ENCODE peak calls at places on chromosomes 12 and 14, in eight cellular contexts. H is stomach, G is transverse colon, D is prostate gland, K is HCT116, N is GM12878, P is H1, V is endothelial cell of umbilical vein. W is an unnamed sample.

GRCh38 chr12:47032644-47033043 is 46.8 kb upstream of the PCED1B start:
- DNase-seq in H (no peak), G (no peak), D (no peak), K (peak), N (no peak), P (no peak), V (peak), W (no peak)

GRCh38 chr14:80663541-80663940 is 278.0 kb downstream of the CEP128 start:
- DNase-seq in H (no peak), G (no peak), D (no peak), K (no peak), N (no peak), P (no peak), V (no peak), W (no peak)

GRCh38 chr12:80353254-80353653 is 90.8 kb upstream of the PTPRQ start:
- DNase-seq in H (no peak), G (no peak), D (no peak), K (no peak), N (no peak), P (no peak), V (peak), W (no peak)

GRCh38 chr12:56723889-56724659 is 1.0 kb downstream of the NACA start:
- DNase-seq in H (peak), G (peak), D (peak), K (no peak), N (no peak), P (no peak), V (peak), W (peak)

GRCh38 chr14:87994974-87995373 is 2.0 kb upstream of the GALC start:
- DNase-seq in H (no peak), G (no peak), D (no peak), K (no peak), N (peak), P (no peak), V (no peak), W (peak)

GRCh38 chr12:58833844-58834243 is 86.5 kb downstream of the LRIG3 start:
- DNase-seq in H (no peak), G (no peak), D (no peak), K (no peak), N (no peak), P (no peak), V (no peak), W (no peak)

GRCh38 chr14:73428354-73428824 is 30.0 kb downstream of the NUMB start:
- DNase-seq in H (peak), G (no peak), D (no peak), K (no peak), N (no peak), P (no peak), V (peak), W (no peak)

GRCh38 chr14:64760146-64760755 is 56.0 kb downstream of the PLEKHG3 start:
- DNase-seq in H (peak), G (peak), D (no peak), K (peak), N (no peak), P (peak), V (peak), W (peak)

GRCh38 chr14:104928391-104929133 is 3.9 kb downstream of the PLD4 start:
- DNase-seq in H (no peak), G (no peak), D (no peak), K (no peak), N (no peak), P (no peak), V (no peak), W (no peak)

GRCh38 chr14:74414380-74414779 is 11.6 kb downstream of the SYNDIG1L start:
- DNase-seq in H (no peak), G (no peak), D (no peak), K (no peak), N (no peak), P (no peak), V (no peak), W (no peak)

GRCh38 chr12:107736914-107737313 is 24.0 kb downstream of the PRDM4 start:
- DNase-seq in H (no peak), G (peak), D (no peak), K (no peak), N (peak), P (no peak), V (no peak), W (no peak)

GRCh38 chr12:27911397-27911796 is 61.1 kb downstream of the PTHLH start:
- DNase-seq in H (no peak), G (no peak), D (no peak), K (no peak), N (no peak), P (no peak), V (no peak), W (no peak)

GRCh38 chr12:78981-79380 is 12.4 kb downstream of the IQSEC3 start:
- DNase-seq in H (no peak), G (no peak), D (no peak), K (no peak), N (no peak), P (no peak), V (no peak), W (no peak)

GRCh38 chr12:131568336-131568735 is 142.6 kb upstream of the SFSWAP start:
- DNase-seq in H (no peak), G (no peak), D (no peak), K (no peak), N (no peak), P (no peak), V (no peak), W (no peak)

GRCh38 chr12:47945341-47945728 is 18.1 kb upstream of the TMEM106C start:
- DNase-seq in H (no peak), G (no peak), D (no peak), K (no peak), N (no peak), P (no peak), V (no peak), W (no peak)

GRCh38 chr14:31510222-31510621 is 22.4 kb upstream of the GPR33 start:
- DNase-seq in H (no peak), G (no peak), D (no peak), K (peak), N (no peak), P (no peak), V (peak), W (no peak)

GRCh38 chr12:116087962-116088361 is 189.5 kb downstream of the MED13L start:
- DNase-seq in H (no peak), G (no peak), D (no peak), K (no peak), N (no peak), P (no peak), V (no peak), W (no peak)

GRCh38 chr12:76708291-76708690 is 55.6 kb upstream of the ZDHHC17 start:
- DNase-seq in H (no peak), G (no peak), D (no peak), K (no peak), N (no peak), P (no peak), V (no peak), W (no peak)

GRCh38 chr12:91394903-91395302 is 212.3 kb upstream of the DCN start:
- DNase-seq in H (no peak), G (no peak), D (no peak), K (no peak), N (no peak), P (no peak), V (no peak), W (no peak)

GRCh38 chr12:55745361-55746146 is 2.6 kb downstream of the GDF11 start:
- DNase-seq in H (no peak), G (no peak), D (no peak), K (no peak), N (no peak), P (peak), V (no peak), W (no peak)

GRCh38 chr12:130680451-130680990 is 35.6 kb downstream of the RIMBP2 start:
- DNase-seq in H (no peak), G (no peak), D (no peak), K (no peak), N (no peak), P (no peak), V (no peak), W (no peak)

DNA sequence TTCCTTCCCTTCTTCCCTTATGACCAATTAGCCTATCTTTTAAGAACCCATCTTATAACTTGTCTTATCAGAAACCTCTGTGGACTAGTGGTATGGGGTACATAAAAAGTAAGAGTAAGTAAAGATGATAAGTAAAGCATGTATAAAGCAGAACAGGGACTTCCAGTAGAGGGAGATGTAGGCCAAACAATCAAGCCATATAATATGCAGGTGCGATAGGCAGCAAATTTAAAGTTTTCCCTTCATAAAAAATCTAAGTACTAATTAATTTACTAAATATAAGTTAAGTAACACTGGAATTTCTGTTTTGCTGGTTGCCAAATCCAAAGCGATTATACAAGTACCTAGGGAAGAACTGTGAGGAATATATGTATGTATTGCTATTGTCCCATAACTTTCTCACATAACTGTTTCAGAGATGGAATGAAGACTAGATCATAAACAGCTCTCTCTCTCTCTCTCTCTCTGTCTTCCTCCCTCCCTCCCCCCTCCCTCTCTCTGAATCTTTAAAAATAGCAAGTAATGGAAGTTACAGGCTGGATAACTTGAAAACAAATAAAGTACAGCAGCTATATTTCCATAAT is 25.7 kb downstream of the METTL25 start:
- DNase-seq in H (no peak), G (no peak), D (no peak), K (no peak), N (no peak), P (no peak), V (peak), W (no peak)
- TF ChIP-seq POLR2A in H (no peak), G (no peak), D (no peak), K (no peak), N (no peak), P (no peak), V (no peak), W (no peak)

DNA sequence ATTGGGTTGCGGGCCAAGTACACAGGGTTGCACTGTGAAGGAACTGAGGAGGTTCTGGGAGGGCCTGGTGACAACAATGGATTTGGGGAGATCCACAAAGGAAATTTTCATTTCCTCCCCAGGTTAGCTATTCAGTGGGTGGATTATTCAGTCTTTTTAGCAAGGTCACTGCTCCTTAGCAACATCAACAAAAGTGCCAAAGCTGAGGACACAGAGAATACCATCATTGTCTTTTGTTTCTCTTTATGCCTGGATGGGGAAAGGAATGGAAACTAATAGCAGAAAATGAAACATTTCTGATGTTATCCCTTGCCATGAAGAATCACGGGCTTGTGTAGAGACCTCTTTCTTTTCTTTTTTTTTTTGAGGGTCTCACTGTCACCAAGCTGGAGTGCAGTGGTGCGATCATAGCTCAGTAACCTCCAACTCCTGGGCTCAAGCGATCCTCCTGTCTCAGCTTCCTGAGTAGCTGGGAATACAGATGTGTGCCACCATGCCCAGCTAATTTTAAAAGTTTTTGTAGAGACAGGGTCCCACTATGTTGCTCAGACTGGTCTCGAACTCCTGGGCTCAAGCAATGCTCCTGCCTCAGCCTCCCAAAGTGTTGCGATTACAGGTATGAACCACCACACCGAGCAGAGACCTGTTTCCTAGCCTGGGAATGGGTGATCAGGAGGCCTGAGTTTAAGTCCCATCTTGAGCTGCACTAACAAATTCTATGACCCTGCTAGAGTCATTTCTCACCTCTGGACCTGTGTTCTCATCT is 6.5 kb downstream of the PPP1R3E start:
- DNase-seq in H (no peak), G (no peak), D (no peak), K (no peak), N (no peak), P (no peak), V (no peak), W (no peak)
- TF ChIP-seq POLR2AphosphoS5 in H (no peak), G (no peak), D (no peak), K (no peak), N (no peak), P (no peak), V (no peak), W (no peak)

GRCh38 chr12:114399664-114400211 is 6.2 kb downstream of the TBX5 start:
- DNase-seq in H (no peak), G (no peak), D (no peak), K (peak), N (no peak), P (peak), V (no peak), W (peak)

GRCh38 chr12:114395755-114396152 is 10.2 kb downstream of the TBX5 start:
- DNase-seq in H (no peak), G (no peak), D (no peak), K (no peak), N (no peak), P (no peak), V (no peak), W (no peak)

GRCh38 chr12:114396153-114396868 is 9.6 kb downstream of the TBX5 start:
- DNase-seq in H (no peak), G (no peak), D (no peak), K (no peak), N (no peak), P (no peak), V (no peak), W (no peak)

GRCh38 chr12:114397978-114398881 is 7.7 kb downstream of the TBX5 start:
- DNase-seq in H (no peak), G (no peak), D (no peak), K (no peak), N (no peak), P (no peak), V (no peak), W (peak)

GRCh38 chr12:114396869-114397719 is 8.8 kb downstream of the TBX5 start:
- DNase-seq in H (no peak), G (no peak), D (no peak), K (no peak), N (no peak), P (no peak), V (no peak), W (no peak)
- TF ChIP-seq CTCF in H (no peak), G (no peak), D (no peak), K (no peak), N (no peak), P (no peak), V (no peak), W (no peak)

GRCh38 chr12:122974892-122975789 is at the start of gene OGFOD2:
- DNase-seq in H (peak), G (peak), D (peak), K (peak), N (peak), P (peak), V (peak), W (peak)
- TF ChIP-seq POLR2A in H (no peak), G (peak), D (no peak), K (peak), N (peak), P (peak), V (peak), W (no peak)

GRCh38 chr12:52952082-52952801 is 3.3 kb downstream of the KRT18 start:
- DNase-seq in H (peak), G (peak), D (peak), K (no peak), N (no peak), P (no peak), V (no peak), W (peak)
- TF ChIP-seq POLR2AphosphoS5 in H (no peak), G (no peak), D (peak), K (peak), N (no peak), P (no peak), V (no peak), W (no peak)

DNA sequence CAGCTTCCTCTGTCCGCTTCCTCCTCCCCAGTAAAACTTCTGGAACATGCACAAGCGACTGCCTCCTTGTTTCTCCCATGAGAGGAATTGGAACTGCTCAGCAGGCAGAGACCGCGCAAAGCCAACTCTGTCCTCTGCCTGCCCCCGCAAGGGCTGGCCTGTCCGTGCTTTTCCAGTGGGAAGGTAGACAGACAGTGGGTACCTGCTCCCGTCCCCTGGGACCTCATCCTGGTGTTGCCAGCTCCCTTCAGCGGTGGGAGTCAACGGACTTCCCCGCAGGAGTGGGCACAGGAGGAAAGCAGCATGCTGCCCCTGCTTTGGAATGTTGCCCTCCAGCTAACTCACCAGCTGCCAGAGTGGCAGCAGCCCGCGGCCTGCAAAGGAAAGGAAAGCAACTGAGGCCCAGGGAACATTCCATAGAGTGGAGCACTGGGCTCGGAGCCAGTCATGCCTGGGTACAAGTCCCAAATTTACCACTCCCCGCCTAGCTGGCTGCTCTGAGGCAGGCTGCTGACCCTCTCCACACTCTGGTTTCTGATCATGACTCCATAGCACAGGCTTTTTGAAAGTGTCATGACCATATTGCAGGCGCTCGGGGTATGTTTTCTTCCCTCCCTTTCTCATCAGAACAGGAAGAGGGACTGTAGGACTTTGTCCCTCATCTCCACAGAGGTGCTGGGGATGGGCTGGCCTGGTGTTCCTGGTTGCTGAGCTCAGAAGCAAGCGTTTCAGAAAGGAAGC is 89.2 kb upstream of the CLMN start:
- DNase-seq in H (no peak), G (peak), D (no peak), K (no peak), N (no peak), P (no peak), V (no peak), W (peak)
- TF ChIP-seq CTCF in H (no peak), G (no peak), D (no peak), K (no peak), N (no peak), P (no peak), V (no peak), W (no peak)

DNA sequence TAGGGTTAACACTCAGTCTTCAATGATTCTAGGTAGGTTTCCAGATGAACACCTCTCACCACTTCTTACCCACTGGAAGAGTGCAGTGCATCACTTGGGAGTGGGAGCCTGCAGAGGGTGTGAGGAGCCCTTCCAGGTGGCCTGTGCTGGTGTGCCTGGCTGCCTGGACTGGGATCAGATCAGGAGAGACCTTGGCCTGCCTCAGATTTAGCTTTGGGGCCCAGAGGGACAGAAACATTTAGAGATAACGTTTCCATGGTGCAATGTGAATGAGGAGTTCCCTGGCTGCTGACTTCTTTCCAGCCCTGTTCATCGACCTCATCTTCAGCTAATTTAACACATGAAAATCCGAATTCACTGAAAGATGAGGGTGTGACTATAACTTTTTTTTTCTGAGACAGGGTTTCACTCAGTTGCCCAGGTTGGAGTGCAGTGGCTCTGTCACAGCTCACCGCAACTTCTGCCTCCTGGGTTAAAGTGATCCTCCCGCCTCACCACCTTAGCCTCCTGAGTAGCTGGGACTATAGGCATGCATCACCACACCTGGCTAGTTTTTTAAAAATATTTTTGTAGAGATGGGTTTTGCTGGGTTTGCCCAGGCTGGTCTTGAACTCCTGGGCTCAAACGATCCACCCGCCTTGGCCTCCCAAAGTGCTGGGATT is 53.6 kb downstream of the SUSD6 start:
- DNase-seq in H (no peak), G (no peak), D (no peak), K (no peak), N (no peak), P (no peak), V (no peak), W (no peak)
- TF ChIP-seq POLR2A in H (no peak), G (no peak), D (no peak), K (no peak), N (no peak), P (no peak), V (no peak), W (no peak)